ENCODE peak calls at places on chromosome 16, in seven cellular contexts. M is H9, A is mesendoderm, G is mesenchymal stem cell, R is IMR-90, Q is trophoblast cell, U is H1. K is an unnamed sample.

GRCh38 chr16:19389246-19389645 is 28.4 kb upstream of the TMC5 start:
- DNase-seq in R (no peak), U (peak), M (peak), G (no peak), A (peak), Q (peak), K (peak)

GRCh38 chr16:63326736-63327339 is 1290.6 kb upstream of the CDH8 start:
- DNase-seq in G (no peak), U (no peak), R (no peak), Q (no peak), M (no peak), A (no peak), K (no peak)

GRCh38 chr16:82160226-82160625 is 9.8 kb downstream of the MPHOSPH6 start:
- DNase-seq in R (no peak), M (no peak), U (no peak), Q (peak), G (no peak), A (no peak), K (no peak)

GRCh38 chr16:48076455-48077012 is 79.3 kb downstream of the ABCC12 start:
- DNase-seq in M (no peak), Q (no peak), G (peak), U (no peak), A (no peak), R (peak), K (no peak)

GRCh38 chr16:47311738-47312505 is 148.9 kb downstream of the ITFG1 start:
- DNase-seq in G (no peak), Q (no peak), M (peak), R (peak), U (no peak), A (peak), K (no peak)

GRCh38 chr16:19883296-19883951 is 1.2 kb downstream of the GPRC5B start:
- DNase-seq in G (peak), Q (no peak), A (peak), R (peak), U (peak), M (peak), K (no peak)

GRCh38 chr16:84888450-84888849 is 68.7 kb downstream of the CRISPLD2 start:
- DNase-seq in G (no peak), M (no peak), U (no peak), A (no peak), Q (no peak), R (no peak), K (no peak)

GRCh38 chr16:56277040-56277439 is 85.8 kb downstream of the GNAO1 start:
- DNase-seq in M (peak), U (peak), A (peak), R (no peak), Q (no peak), G (no peak), K (no peak)

GRCh38 chr16:29990033-29990432 is 5.4 kb downstream of the HIRIP3 start:
- DNase-seq in A (no peak), Q (no peak), R (no peak), G (no peak), M (no peak), U (no peak), K (no peak)

GRCh38 chr16:30967795-30968194 is 10.2 kb downstream of the SETD1A start:
- DNase-seq in M (no peak), R (no peak), G (no peak), Q (no peak), A (no peak), U (no peak), K (no peak)

GRCh38 chr16:22353933-22354541 is 20.4 kb downstream of the CDR2 start:
- DNase-seq in U (no peak), Q (no peak), M (no peak), R (no peak), G (no peak), A (no peak), K (no peak)

GRCh38 chr16:64440421-64440831 is 681.4 kb downstream of the CDH11 start:
- DNase-seq in G (peak), Q (peak), M (no peak), U (no peak), R (peak), A (no peak), K (no peak)

GRCh38 chr16:83723901-83724300 is 83.9 kb upstream of the HSBP1 start:
- DNase-seq in G (no peak), R (no peak), A (no peak), U (no peak), M (no peak), Q (no peak), K (no peak)

GRCh38 chr16:73290258-73290657 is 242.3 kb upstream of the ZFHX3 start:
- DNase-seq in M (no peak), Q (no peak), G (no peak), R (no peak), U (no peak), A (no peak), K (no peak)

GRCh38 chr16:10849736-10850477 is 27.1 kb upstream of the CIITA start:
- DNase-seq in M (no peak), A (no peak), R (no peak), G (no peak), U (no peak), Q (no peak), K (no peak)

GRCh38 chr16:47939690-47940089 is 216.1 kb downstream of the ABCC12 start:
- DNase-seq in G (no peak), Q (no peak), R (no peak), M (no peak), U (no peak), A (no peak), K (no peak)

GRCh38 chr16:14186954-14187306 is 115.8 kb downstream of the MRTFB start:
- DNase-seq in M (no peak), A (no peak), R (no peak), U (no peak), Q (no peak), G (no peak), K (no peak)

GRCh38 chr16:72962347-72962746 is 85.6 kb downstream of the ZFHX3 start:
- DNase-seq in A (no peak), U (no peak), G (no peak), R (no peak), M (no peak), Q (no peak), K (no peak)

GRCh38 chr16:57544129-57544653 is 1.7 kb downstream of the ADGRG5 start:
- DNase-seq in R (no peak), A (no peak), G (no peak), U (peak), M (peak), Q (no peak), K (no peak)

GRCh38 chr16:72434159-72434558 is 262.2 kb upstream of the PMFBP1 start:
- DNase-seq in U (no peak), G (peak), M (no peak), Q (peak), A (peak), R (peak), K (peak)

GRCh38 chr16:65122974-65123845 is 1.3 kb upstream of the CDH11 start:
- DNase-seq in U (no peak), A (peak), Q (no peak), R (peak), G (peak), M (peak), K (peak)

GRCh38 chr16:85718682-85719081 is 29.9 kb upstream of the GINS2 start:
- DNase-seq in M (peak), A (no peak), Q (peak), R (no peak), U (peak), G (peak), K (no peak)

GRCh38 chr16:525520-526180 is 1.9 kb upstream of the CAPN15 start:
- DNase-seq in U (no peak), M (no peak), R (peak), G (peak), A (peak), Q (peak), K (no peak)

GRCh38 chr16:75919664-75920063 is 193.4 kb upstream of the CPHXL start:
- DNase-seq in R (peak), U (no peak), A (no peak), M (no peak), Q (no peak), G (no peak), K (no peak)

GRCh38 chr16:66618588-66618987 is 14.1 kb downstream of the CMTM3 start:
- DNase-seq in M (no peak), G (peak), Q (peak), U (no peak), A (no peak), R (peak), K (no peak)

GRCh38 chr16:65698943-65699342 is 577.1 kb upstream of the CDH11 start:
- DNase-seq in M (no peak), Q (no peak), R (no peak), G (peak), A (peak), U (no peak), K (no peak)

GRCh38 chr16:28210264-28210663 is 1.5 kb downstream of the XPO6 start:
- DNase-seq in G (no peak), M (no peak), U (no peak), Q (no peak), A (no peak), R (no peak), K (no peak)

GRCh38 chr16:73794936-73795335 is 501.7 kb upstream of the PSMD7 start:
- DNase-seq in U (no peak), M (no peak), R (no peak), G (no peak), A (no peak), Q (no peak), K (no peak)

GRCh38 chr16:83200005-83200779 is 573.4 kb downstream of the CDH13 start:
- DNase-seq in Q (no peak), R (peak), G (no peak), A (peak), M (peak), U (no peak), K (no peak)

GRCh38 chr16:84313921-84314320 is 19.2 kb downstream of the WFDC1 start:
- DNase-seq in G (no peak), R (no peak), U (no peak), M (no peak), Q (no peak), A (no peak), K (no peak)

GRCh38 chr16:76639685-76640289 is 362.6 kb downstream of the CNTNAP4 start:
- DNase-seq in A (peak), R (peak), Q (peak), M (peak), G (peak), U (peak), K (no peak)

GRCh38 chr16:73228649-73229048 is 180.7 kb upstream of the ZFHX3 start:
- DNase-seq in A (peak), Q (peak), R (peak), M (no peak), G (peak), U (no peak), K (no peak)

GRCh38 chr16:12231666-12232065 is 255.1 kb downstream of the SNX29 start:
- DNase-seq in G (peak), U (no peak), Q (no peak), A (no peak), M (no peak), R (peak), K (no peak)

GRCh38 chr16:13798211-13798610 is 121.7 kb upstream of the ERCC4 start:
- DNase-seq in M (no peak), Q (no peak), R (no peak), A (no peak), U (no peak), G (no peak), K (no peak)

GRCh38 chr16:85798901-85799496 is 345 bp downstream of the EMC8 start:
- DNase-seq in R (peak), G (peak), Q (peak), M (peak), A (no peak), U (peak), K (no peak)

GRCh38 chr16:64952177-64952576 is 169.7 kb downstream of the CDH11 start:
- DNase-seq in A (no peak), G (peak), R (peak), M (no peak), U (no peak), Q (peak), K (no peak)

GRCh38 chr16:1485847-1486496 is 2.8 kb downstream of the PTX4 start:
- DNase-seq in U (peak), G (no peak), Q (no peak), M (no peak), R (no peak), A (no peak), K (no peak)

GRCh38 chr16:46885960-46886763 is 2.0 kb downstream of the GPT2 start:
- DNase-seq in R (peak), M (no peak), U (no peak), Q (no peak), A (peak), G (peak), K (peak)

GRCh38 chr16:24118126-24118821 is 137.9 kb upstream of the CACNG3 start:
- DNase-seq in G (no peak), R (no peak), Q (no peak), U (no peak), M (no peak), A (no peak), K (no peak)
- H3K23ac ChIP-seq in G (no peak), R (no peak), Q (no peak), U (no peak), M (no peak), A (no peak), K (no peak)

DNA sequence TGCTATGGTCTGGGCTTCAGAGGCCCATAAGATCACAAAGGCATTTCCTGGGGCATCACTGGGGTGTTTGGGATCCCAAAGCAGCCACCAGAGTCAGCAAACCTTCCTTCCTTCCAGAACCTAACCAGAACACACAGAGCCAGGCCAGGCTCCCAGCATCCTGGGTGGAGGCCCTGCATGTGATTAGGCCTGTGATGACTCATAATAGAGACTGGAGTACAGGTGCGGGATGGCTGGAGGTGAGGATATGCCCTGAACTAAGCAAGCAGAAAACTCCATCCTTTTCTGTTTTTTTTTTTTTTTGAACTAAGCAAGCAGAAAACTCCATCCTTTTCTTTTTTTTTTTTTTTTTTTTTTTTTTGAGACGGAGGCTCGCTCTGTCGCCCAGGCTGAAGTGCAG is 17.7 kb upstream of the GFOD2 start:
- DNase-seq in G (no peak), U (no peak), A (no peak), R (no peak), Q (peak), M (no peak), K (no peak)
- H3K23ac ChIP-seq in G (no peak), U (no peak), A (no peak), R (no peak), Q (no peak), M (no peak), K (no peak)

DNA sequence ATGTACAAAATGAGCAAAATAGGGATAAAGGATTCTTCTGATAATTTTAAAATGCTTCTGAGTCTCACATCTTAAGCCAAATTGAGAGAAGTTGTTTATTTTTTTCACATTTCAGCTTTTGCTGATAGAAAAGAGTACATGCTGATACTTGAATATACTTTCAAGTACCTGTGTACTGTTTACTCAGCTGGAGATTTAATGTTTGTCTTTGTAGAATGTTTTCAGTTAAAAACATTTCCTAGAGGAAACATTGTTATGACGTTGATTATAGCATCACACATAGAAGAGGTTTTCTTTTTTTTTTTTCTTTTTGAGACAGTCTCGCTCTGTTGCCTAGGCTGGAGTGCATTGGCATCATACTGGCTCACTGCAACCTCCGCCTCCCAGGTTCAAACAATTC is 19.7 kb downstream of the ESRP2 start:
- DNase-seq in U (no peak), R (no peak), A (no peak), G (no peak), Q (no peak), M (no peak), K (no peak)
- H3K23ac ChIP-seq in U (no peak), R (no peak), A (no peak), G (no peak), Q (no peak), M (no peak), K (no peak)

GRCh38 chr16:3020247-3020603 is at the start of gene TNFRSF12A:
- DNase-seq in M (peak), R (peak), A (peak), Q (peak), U (peak), G (peak), K (peak)
- H3K23ac ChIP-seq in M (no peak), R (peak), A (no peak), Q (no peak), U (no peak), G (peak), K (peak)

GRCh38 chr16:52318259-52319008 is 228.5 kb downstream of the TOX3 start:
- DNase-seq in G (no peak), R (no peak), U (no peak), M (no peak), Q (no peak), A (peak), K (no peak)
- H3K23ac ChIP-seq in G (no peak), R (no peak), U (no peak), M (no peak), Q (no peak), A (no peak), K (no peak)

DNA sequence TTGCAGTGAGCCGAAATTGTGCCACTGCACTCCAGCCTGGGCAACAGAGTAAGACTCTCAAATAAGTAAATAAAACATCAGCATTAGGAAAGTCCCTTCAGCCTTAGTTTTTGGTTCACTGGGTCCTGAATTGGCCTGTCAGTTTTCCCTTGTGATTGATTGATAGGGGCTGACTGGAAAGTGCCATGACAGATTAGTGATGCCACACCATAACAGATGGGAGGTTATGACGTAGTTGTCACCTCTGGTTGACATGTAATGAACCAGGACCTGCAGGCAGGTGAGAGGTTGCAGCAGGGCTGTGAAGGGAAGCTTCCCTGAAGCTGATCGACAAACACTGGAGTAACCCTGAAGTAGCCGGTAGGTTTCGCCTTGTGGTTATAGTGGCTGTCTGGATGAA is 41.8 kb downstream of the CDH3 start:
- DNase-seq in R (no peak), Q (no peak), A (no peak), U (no peak), G (no peak), M (no peak), K (no peak)
- H3K23ac ChIP-seq in R (no peak), Q (no peak), A (no peak), U (no peak), G (no peak), M (no peak), K (no peak)

GRCh38 chr16:89178453-89179147 is 7.1 kb downstream of the CDH15 start:
- DNase-seq in G (no peak), Q (peak), U (no peak), A (no peak), M (no peak), R (no peak), K (no peak)
- H3K23ac ChIP-seq in G (no peak), Q (no peak), U (no peak), A (no peak), M (no peak), R (no peak), K (no peak)

GRCh38 chr16:25078386-25078978 is 33.1 kb upstream of the LCMT1 start:
- DNase-seq in R (no peak), A (no peak), U (no peak), M (no peak), G (no peak), Q (no peak), K (no peak)
- H3K23ac ChIP-seq in R (no peak), A (no peak), U (no peak), M (no peak), G (no peak), Q (no peak), K (no peak)

GRCh38 chr16:50498756-50499155 is 49.4 kb upstream of the NKD1 start:
- DNase-seq in A (no peak), U (no peak), G (no peak), M (no peak), R (no peak), Q (no peak), K (no peak)
- H3K23ac ChIP-seq in A (no peak), U (no peak), G (no peak), M (no peak), R (no peak), Q (no peak), K (no peak)

K was measured in neuronal stem cell.